ENCODE peak calls at places on chromosomes 3 and 15, in eight cellular contexts. H is mesendoderm, M is fibroblast of lung, C is IMR-90, N is Karpas-422, G is adipocyte, Z is GM23248, W is neural progenitor cell. Y is an unnamed sample.

GRCh38 chr3:149314807-149315578 is 18.4 kb downstream of the TM4SF18 start:
- DNase-seq in W (no peak), H (no peak), M (peak; percentile 92), N (no peak), G (peak; percentile 69), C (peak; percentile 82), Z (peak; percentile 89), Y (no peak)

GRCh38 chr3:45528429-45528828 is 66.1 kb upstream of the LIMD1 start:
- DNase-seq in H (no peak), C (peak; percentile 83), N (no peak), G (peak; percentile 50), W (no peak), M (peak; percentile 71), Z (peak; percentile 82), Y (no peak)

GRCh38 chr3:72997421-72997961 is 880 bp downstream of the PPP4R2 start:
- DNase-seq in C (peak; percentile 64), M (peak; percentile 60), G (peak; percentile 85), H (peak; percentile 87), N (peak; percentile 81), Z (peak; percentile 81), W (peak; percentile 65), Y (peak; percentile 69)

GRCh38 chr15:25724899-25725298 is 138.2 kb downstream of the ATP10A start:
- DNase-seq in Z (no peak), W (no peak), H (no peak), N (no peak), C (no peak), M (no peak), G (no peak), Y (no peak)

GRCh38 chr15:83105450-83105849 is 2.0 kb upstream of the TM6SF1 start:
- DNase-seq in M (no peak), N (no peak), W (no peak), C (no peak), H (no peak), Z (no peak), G (no peak), Y (no peak)

GRCh38 chr15:35206060-35206675 is 121.1 kb upstream of the NANOGP8 start:
- DNase-seq in N (peak; percentile 72), M (peak; percentile 3), G (no peak), H (peak; percentile 48), Z (no peak), W (peak; percentile 12), C (peak; percentile 13), Y (peak; percentile 36)

GRCh38 chr3:24682141-24682547 is 187.5 kb upstream of the THRB start:
- DNase-seq in G (peak; percentile 74), M (peak; percentile 68), H (no peak), C (no peak), Z (peak; percentile 93), N (no peak), W (no peak), Y (no peak)

GRCh38 chr3:158702815-158703481 is 29.3 kb downstream of the RARRES1 start:
- DNase-seq in C (peak; percentile 85), N (no peak), Z (peak; percentile 77), G (no peak), H (no peak), M (peak; percentile 88), W (no peak), Y (no peak)

GRCh38 chr3:184953396-184953795 is 141.4 kb downstream of the VPS8 start:
- DNase-seq in C (no peak), Z (no peak), W (no peak), N (no peak), M (no peak), H (peak; percentile 37), G (no peak), Y (no peak)

GRCh38 chr3:172394692-172395091 is 53.6 kb downstream of the GHSR start:
- DNase-seq in N (no peak), H (no peak), C (no peak), Z (no peak), G (no peak), W (no peak), M (no peak), Y (no peak)

DNA sequence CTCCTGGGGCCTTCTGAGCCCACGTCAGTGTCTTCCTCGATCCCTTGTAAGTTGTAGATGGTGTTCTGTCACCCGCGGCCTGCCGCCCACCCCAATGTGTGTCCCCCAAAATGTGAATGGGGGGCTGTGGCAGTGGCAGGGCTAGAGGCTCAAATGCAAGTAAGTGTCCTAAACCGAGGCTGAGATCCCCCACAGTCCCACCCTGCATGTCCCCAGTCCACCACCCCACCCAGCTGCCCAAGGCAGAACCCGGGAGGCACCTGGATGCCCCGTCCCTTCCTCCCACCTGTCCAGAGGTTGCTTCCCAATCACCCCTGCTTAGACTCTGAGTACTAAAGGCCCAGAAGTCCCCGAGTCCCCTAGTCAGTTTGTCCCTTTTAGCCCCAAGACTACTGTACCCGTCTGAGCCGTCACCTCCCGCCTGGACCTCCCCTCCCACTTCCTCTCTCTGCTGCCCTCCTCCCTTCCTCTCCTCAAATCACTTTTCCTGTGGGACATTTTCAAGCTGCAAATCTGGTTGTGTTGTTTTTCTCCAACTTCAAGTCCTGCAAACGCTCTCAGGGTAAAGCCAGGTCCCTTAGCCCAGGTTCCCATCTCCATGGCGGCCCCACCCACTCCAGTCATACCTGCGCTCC is 11.8 kb upstream of the PLXND1 start:
- DNase-seq in N (no peak), Z (no peak), C (no peak), G (no peak), M (no peak), H (no peak), W (no peak), Y (no peak)
- H3K9ac ChIP-seq in N (no peak overlapping the region), Z (no peak overlapping the region), C (no peak overlapping the region), G (no peak overlapping the region), M (no peak overlapping the region), H (peak overlapping the region; percentile 21), W (no peak overlapping the region), Y (no peak overlapping the region)

DNA sequence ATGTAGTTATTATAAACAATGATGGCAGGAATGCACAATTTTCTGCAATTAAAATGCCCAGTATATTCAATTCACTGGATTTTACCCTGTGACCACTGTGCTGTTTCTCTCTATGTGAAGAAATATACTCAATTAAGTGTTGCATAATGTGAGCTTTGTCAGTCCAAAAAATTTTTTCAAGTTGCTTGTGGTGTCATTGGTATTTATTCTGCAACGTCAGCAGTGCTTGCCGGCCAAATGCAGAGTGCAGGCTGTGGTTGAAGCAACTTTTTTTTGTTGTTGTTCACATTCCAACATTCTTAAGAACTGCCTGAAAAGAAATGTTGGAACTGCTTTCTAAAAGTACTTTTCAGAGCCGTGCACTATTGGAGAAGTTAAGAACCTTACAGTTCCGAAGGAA is 423.5 kb upstream of the SEMA6D start:
- DNase-seq in H (no peak), Z (peak; percentile 72), M (peak; percentile 92), C (peak; percentile 95), N (no peak), W (peak; percentile 40), G (peak; percentile 97), Y (no peak)
- H3K9ac ChIP-seq in H (no peak overlapping the region), Z (no peak overlapping the region), M (no peak overlapping the region), C (no peak overlapping the region), N (no peak overlapping the region), W (no peak overlapping the region), G (no peak overlapping the region), Y (no peak overlapping the region)

GRCh38 chr3:115659253-115659652 is 35.9 kb downstream of the GAP43 start:
- DNase-seq in H (no peak), G (peak; percentile 22), N (no peak), M (no peak), C (no peak), W (no peak), Z (peak; percentile 24), Y (peak; percentile 62)
- H3K9ac ChIP-seq in H (peak overlapping the region; percentile 44), G (peak overlapping the region; percentile 97), N (no peak overlapping the region), M (peak overlapping the region; percentile 67), C (peak overlapping the region; percentile 98), W (no peak overlapping the region), Z (peak overlapping the region; percentile 96), Y (peak overlapping the region; percentile 93)

GRCh38 chr3:186259612-186260383 is 102.2 kb downstream of the DGKG start:
- DNase-seq in N (peak; percentile 92), C (peak; percentile 73), G (peak; percentile 76), M (peak; percentile 64), Z (peak; percentile 72), W (peak; percentile 91), H (peak; percentile 96), Y (peak; percentile 91)
- H3K9ac ChIP-seq in N (no peak overlapping the region), C (no peak overlapping the region), G (no peak overlapping the region), M (no peak overlapping the region), Z (no peak overlapping the region), W (no peak overlapping the region), H (no peak overlapping the region), Y (no peak overlapping the region)

GRCh38 chr15:100734606-100735005 is 132.2 kb downstream of the ASB7 start:
- DNase-seq in N (no peak), C (no peak), H (no peak), G (no peak), M (no peak), Z (no peak), W (no peak), Y (no peak)

GRCh38 chr15:100733088-100733487 is 130.7 kb downstream of the ASB7 start:
- DNase-seq in G (peak; percentile 86), H (peak; percentile 87), C (peak; percentile 28), Z (peak; percentile 94), M (peak; percentile 68), W (no peak), N (no peak), Y (no peak)

GRCh38 chr15:100735654-100736053 is 133.3 kb downstream of the ASB7 start:
- DNase-seq in G (no peak), N (no peak), H (no peak), W (no peak), C (no peak), Z (no peak), M (no peak), Y (no peak)

GRCh38 chr15:100732359-100733055 is 130.1 kb downstream of the ASB7 start:
- DNase-seq in G (peak; percentile 35), N (no peak), M (peak; percentile 71), H (no peak), C (peak; percentile 24), Z (peak; percentile 69), W (no peak), Y (no peak)

GRCh38 chr15:100733786-100734185 is 131.4 kb downstream of the ASB7 start:
- DNase-seq in W (no peak), G (peak; percentile 57), M (peak; percentile 67), H (no peak), C (peak; percentile 77), Z (peak; percentile 68), N (no peak), Y (no peak)
- H3K9ac ChIP-seq in W (no peak overlapping the region), G (peak overlapping the region; percentile 74), M (no peak overlapping the region), H (no peak overlapping the region), C (no peak overlapping the region), Z (peak overlapping the region; percentile 57), N (no peak overlapping the region), Y (no peak overlapping the region)

GRCh38 chr3:4830586-4830914 is 148.7 kb upstream of the BHLHE40 start:
- DNase-seq in G (no peak), Z (no peak), H (no peak), M (no peak), W (no peak), C (no peak), N (no peak), Y (no peak)
- H3K9ac ChIP-seq in G (no peak overlapping the region), Z (peak overlapping the region; percentile 78), H (no peak overlapping the region), M (no peak overlapping the region), W (no peak overlapping the region), C (peak overlapping the region; percentile 25), N (no peak overlapping the region), Y (peak overlapping the region; percentile 18)

DNA sequence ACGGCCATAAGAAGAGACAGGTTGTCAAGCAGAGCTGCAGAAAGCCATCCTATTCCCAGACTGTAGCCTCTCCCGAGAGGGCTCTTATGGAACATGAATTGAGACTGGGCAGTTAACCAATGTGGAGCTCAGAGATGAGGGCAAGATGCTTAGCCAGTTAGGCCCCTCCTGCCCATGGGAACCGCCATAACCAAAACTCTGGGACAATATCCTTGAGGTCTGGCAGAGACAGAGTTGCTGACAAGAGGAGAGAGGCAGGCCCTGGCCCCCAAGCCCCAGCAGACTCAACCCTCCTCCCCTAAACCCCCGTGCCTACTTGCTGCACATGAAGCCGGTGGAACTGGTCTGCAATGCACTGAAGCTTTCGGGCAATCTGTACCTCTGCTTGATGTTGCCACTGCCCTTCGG is 4.8 kb downstream of the BMF start:
- DNase-seq in C (no peak), H (peak; percentile 44), Z (peak; percentile 60), G (no peak), M (peak; percentile 47), N (no peak), W (no peak), Y (no peak)
- H3K9ac ChIP-seq in C (no peak overlapping the region), H (peak overlapping the region; percentile 0), Z (peak overlapping the region; percentile 65), G (peak overlapping the region; percentile 61), M (no peak overlapping the region), N (no peak overlapping the region), W (no peak overlapping the region), Y (peak overlapping the region; percentile 83)

Y was measured in MM.1S.